ENCODE peak calls at places on chromosomes 3 and 15, in seven cellular contexts. One of them, this sample, is unnamed.

GRCh38 chr15:60970246-60971170 is 258.6 kb downstream of the RORA start:
- DNase-seq in right lobe of liver: no peak
- DNase-seq in colonic mucosa: no peak
- DNase-seq in cardiac muscle cell: no peak
- DNase-seq in thoracic aorta: no peak
- DNase-seq in AG10803: no peak
- DNase-seq in kidney epithelial cell: no peak
- DNase-seq in this sample: no peak

GRCh38 chr3:186599785-186600166 is 13.1 kb upstream of the AHSG start:
- DNase-seq in kidney epithelial cell: no peak
- DNase-seq in cardiac muscle cell: no peak
- DNase-seq in thoracic aorta: no peak
- DNase-seq in AG10803: no peak
- DNase-seq in colonic mucosa: no peak
- DNase-seq in right lobe of liver: no peak
- DNase-seq in this sample: no peak

GRCh38 chr15:41501961-41502786 is 8.5 kb downstream of the ITPKA start:
- DNase-seq in colonic mucosa: no peak
- DNase-seq in cardiac muscle cell: no peak
- DNase-seq in right lobe of liver: no peak
- DNase-seq in kidney epithelial cell: no peak
- DNase-seq in thoracic aorta: no peak
- DNase-seq in AG10803: no peak
- DNase-seq in this sample: no peak

GRCh38 chr3:142165194-142165593 is 15.8 kb upstream of the TFDP2 start:
- DNase-seq in kidney epithelial cell: no peak
- DNase-seq in cardiac muscle cell: no peak
- DNase-seq in right lobe of liver: no peak
- DNase-seq in thoracic aorta: no peak
- DNase-seq in AG10803: no peak
- DNase-seq in colonic mucosa: no peak
- DNase-seq in this sample: no peak

GRCh38 chr3:12292770-12293169 is 3.9 kb downstream of the PPARG start:
- DNase-seq in kidney epithelial cell: no peak
- DNase-seq in cardiac muscle cell: no peak
- DNase-seq in AG10803: no peak
- DNase-seq in colonic mucosa: no peak
- DNase-seq in right lobe of liver: no peak
- DNase-seq in thoracic aorta: no peak
- DNase-seq in this sample: no peak

GRCh38 chr3:53102601-53103147 is 27.6 kb downstream of the RFT1 start:
- DNase-seq in cardiac muscle cell: no peak
- DNase-seq in right lobe of liver: no peak
- DNase-seq in kidney epithelial cell: no peak
- DNase-seq in colonic mucosa: no peak
- DNase-seq in thoracic aorta: no peak
- DNase-seq in AG10803: peak; percentile 10
- DNase-seq in this sample: no peak

GRCh38 chr3:49882182-49882581 is 12.5 kb upstream of the CAMKV start:
- DNase-seq in right lobe of liver: no peak
- DNase-seq in kidney epithelial cell: no peak
- DNase-seq in cardiac muscle cell: no peak
- DNase-seq in AG10803: no peak
- DNase-seq in colonic mucosa: no peak
- DNase-seq in thoracic aorta: no peak
- DNase-seq in this sample: no peak

GRCh38 chr15:22224241-22224671 is 143.9 kb downstream of the OR4M2 start:
- DNase-seq in cardiac muscle cell: no peak
- DNase-seq in kidney epithelial cell: no peak
- DNase-seq in colonic mucosa: no peak
- DNase-seq in AG10803: no peak
- DNase-seq in right lobe of liver: no peak
- DNase-seq in thoracic aorta: no peak
- DNase-seq in this sample: no peak

GRCh38 chr15:58327958-58328357 is 103.8 kb upstream of the LIPC start:
- DNase-seq in colonic mucosa: no peak
- DNase-seq in AG10803: no peak
- DNase-seq in thoracic aorta: no peak
- DNase-seq in kidney epithelial cell: no peak
- DNase-seq in right lobe of liver: no peak
- DNase-seq in cardiac muscle cell: no peak
- DNase-seq in this sample: no peak

GRCh38 chr15:93296786-93297500 is 207.9 kb upstream of the RGMA start:
- DNase-seq in right lobe of liver: no peak
- DNase-seq in thoracic aorta: no peak
- DNase-seq in colonic mucosa: no peak
- DNase-seq in AG10803: no peak
- DNase-seq in kidney epithelial cell: no peak
- DNase-seq in cardiac muscle cell: no peak
- DNase-seq in this sample: no peak

GRCh38 chr3:176951586-176952292 is 245.5 kb downstream of the TBL1XR1 start:
- DNase-seq in AG10803: peak; percentile 27
- DNase-seq in thoracic aorta: no peak
- DNase-seq in kidney epithelial cell: no peak
- DNase-seq in cardiac muscle cell: no peak
- DNase-seq in colonic mucosa: no peak
- DNase-seq in right lobe of liver: no peak
- DNase-seq in this sample: no peak

GRCh38 chr3:167899090-167899489 is 163.6 kb downstream of the SERPINI1 start:
- DNase-seq in AG10803: no peak
- DNase-seq in right lobe of liver: no peak
- DNase-seq in thoracic aorta: no peak
- DNase-seq in colonic mucosa: no peak
- DNase-seq in kidney epithelial cell: no peak
- DNase-seq in cardiac muscle cell: no peak
- DNase-seq in this sample: no peak

GRCh38 chr3:72899349-72899765 is 11.5 kb downstream of the GXYLT2 start:
- DNase-seq in right lobe of liver: no peak
- DNase-seq in thoracic aorta: no peak
- DNase-seq in AG10803: peak; percentile 31
- DNase-seq in kidney epithelial cell: no peak
- DNase-seq in cardiac muscle cell: no peak
- DNase-seq in colonic mucosa: no peak
- DNase-seq in this sample: no peak

GRCh38 chr3:57091471-57091870 is 31.0 kb downstream of the SPATA12 start:
- DNase-seq in right lobe of liver: no peak
- DNase-seq in kidney epithelial cell: no peak
- DNase-seq in AG10803: peak; percentile 78
- DNase-seq in colonic mucosa: no peak
- DNase-seq in thoracic aorta: no peak
- DNase-seq in cardiac muscle cell: peak; percentile 67
- DNase-seq in this sample: no peak

GRCh38 chr3:160280836-160281235 is 55.6 kb downstream of the C3orf80 start:
- DNase-seq in right lobe of liver: no peak
- DNase-seq in colonic mucosa: no peak
- DNase-seq in kidney epithelial cell: no peak
- DNase-seq in thoracic aorta: no peak
- DNase-seq in AG10803: no peak
- DNase-seq in cardiac muscle cell: no peak
- DNase-seq in this sample: no peak

GRCh38 chr3:157128771-157129671 is 30.9 kb downstream of the CCNL1 start:
- DNase-seq in kidney epithelial cell: no peak
- DNase-seq in AG10803: peak; percentile 62
- DNase-seq in thoracic aorta: no peak
- DNase-seq in right lobe of liver: no peak
- DNase-seq in cardiac muscle cell: peak; percentile 81
- DNase-seq in colonic mucosa: peak; percentile 80
- DNase-seq in this sample: peak; percentile 88

GRCh38 chr3:80701349-80701748 is 933.6 kb upstream of the ROBO1 start:
- DNase-seq in cardiac muscle cell: no peak
- DNase-seq in thoracic aorta: no peak
- DNase-seq in AG10803: no peak
- DNase-seq in kidney epithelial cell: no peak
- DNase-seq in colonic mucosa: no peak
- DNase-seq in right lobe of liver: no peak
- DNase-seq in this sample: no peak

GRCh38 chr3:21786454-21786829 is 35.4 kb upstream of the ZNF385D start:
- DNase-seq in right lobe of liver: no peak
- DNase-seq in kidney epithelial cell: no peak
- DNase-seq in cardiac muscle cell: no peak
- DNase-seq in AG10803: no peak
- DNase-seq in colonic mucosa: no peak
- DNase-seq in thoracic aorta: no peak
- DNase-seq in this sample: no peak

GRCh38 chr3:21785765-21786453 is 34.9 kb upstream of the ZNF385D start:
- DNase-seq in colonic mucosa: no peak
- DNase-seq in right lobe of liver: no peak
- DNase-seq in AG10803: no peak
- DNase-seq in cardiac muscle cell: peak; percentile 3
- DNase-seq in kidney epithelial cell: no peak
- DNase-seq in thoracic aorta: no peak
- DNase-seq in this sample: no peak

GRCh38 chr3:21795152-21795837 is 44.3 kb upstream of the ZNF385D start:
- DNase-seq in colonic mucosa: no peak
- DNase-seq in AG10803: peak; percentile 2
- DNase-seq in thoracic aorta: no peak
- DNase-seq in cardiac muscle cell: no peak
- DNase-seq in kidney epithelial cell: no peak
- DNase-seq in right lobe of liver: no peak
- DNase-seq in this sample: no peak

GRCh38 chr3:21783834-21784233 is 32.8 kb upstream of the ZNF385D start:
- DNase-seq in cardiac muscle cell: no peak
- DNase-seq in AG10803: no peak
- DNase-seq in thoracic aorta: no peak
- DNase-seq in colonic mucosa: no peak
- DNase-seq in right lobe of liver: no peak
- DNase-seq in kidney epithelial cell: no peak
- DNase-seq in this sample: no peak

DNA sequence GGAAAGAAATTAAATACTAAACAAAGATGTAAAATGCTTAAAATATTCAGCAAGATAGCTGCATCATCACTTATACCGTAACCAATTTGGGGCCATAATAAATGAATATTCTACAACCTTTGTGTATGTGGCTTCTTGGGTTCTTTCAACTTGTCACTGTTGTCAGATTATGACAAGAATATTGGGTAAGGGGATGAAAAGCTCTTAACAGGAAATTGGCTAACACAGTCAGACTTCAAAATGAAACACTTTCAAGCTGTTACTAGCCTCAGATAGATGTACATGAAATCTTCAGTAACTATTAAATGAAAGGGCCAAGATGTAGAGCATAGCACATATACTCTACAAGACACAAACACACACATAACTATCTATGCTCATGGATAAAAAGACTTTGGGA is 38.7 kb upstream of the ZNF385D start:
- DNase-seq in colonic mucosa: no peak
- DNase-seq in right lobe of liver: no peak
- DNase-seq in kidney epithelial cell: no peak
- DNase-seq in thoracic aorta: no peak
- DNase-seq in cardiac muscle cell: no peak
- DNase-seq in AG10803: no peak
- DNase-seq in this sample: no peak
- TF ChIP-seq CTCF in colonic mucosa: no peak
- TF ChIP-seq CTCF in right lobe of liver: no peak
- TF ChIP-seq CTCF in kidney epithelial cell: no peak
- TF ChIP-seq CTCF in thoracic aorta: no peak
- TF ChIP-seq CTCF in cardiac muscle cell: no peak
- TF ChIP-seq CTCF in AG10803: no peak
- TF ChIP-seq CTCF in this sample: no peak

DNA sequence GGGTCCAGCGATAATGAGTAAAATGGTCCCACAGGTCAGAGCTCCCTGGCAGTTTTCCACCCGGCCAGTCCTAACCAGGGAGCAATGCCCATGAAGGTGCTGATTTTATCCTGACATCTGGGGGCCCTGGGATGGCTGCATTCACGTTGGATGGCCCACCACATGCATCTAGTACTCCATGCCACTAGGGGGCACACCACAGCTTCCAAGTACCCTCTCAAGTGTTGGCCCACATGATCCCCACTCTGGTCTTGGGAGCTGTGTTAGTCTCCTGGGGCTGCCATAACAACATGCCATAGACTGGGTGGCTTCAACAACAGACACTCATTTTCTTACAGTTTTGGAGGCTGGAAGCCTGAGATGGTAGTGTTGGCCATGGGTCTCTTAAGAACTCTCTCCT is 225.5 kb downstream of the SLCO3A1 start:
- DNase-seq in kidney epithelial cell: no peak
- DNase-seq in right lobe of liver: no peak
- DNase-seq in colonic mucosa: no peak
- DNase-seq in thoracic aorta: no peak
- DNase-seq in AG10803: no peak
- DNase-seq in cardiac muscle cell: no peak
- DNase-seq in this sample: no peak
- TF ChIP-seq CTCF in kidney epithelial cell: peak; percentile 34
- TF ChIP-seq CTCF in right lobe of liver: peak; percentile 26
- TF ChIP-seq CTCF in colonic mucosa: peak; percentile 12
- TF ChIP-seq CTCF in thoracic aorta: no peak
- TF ChIP-seq CTCF in AG10803: peak; percentile 30
- TF ChIP-seq CTCF in cardiac muscle cell: peak; percentile 35
- TF ChIP-seq CTCF in this sample: no peak

GRCh38 chr15:79431636-79432344 is at the start of gene MINAR1:
- DNase-seq in thoracic aorta: no peak
- DNase-seq in cardiac muscle cell: peak; percentile 57
- DNase-seq in colonic mucosa: no peak
- DNase-seq in AG10803: peak; percentile 50
- DNase-seq in right lobe of liver: no peak
- DNase-seq in kidney epithelial cell: no peak
- DNase-seq in this sample: peak; percentile 32

GRCh38 chr15:79432345-79433311 is 492 bp downstream of the MINAR1 start:
- DNase-seq in right lobe of liver: no peak
- DNase-seq in AG10803: peak; percentile 13
- DNase-seq in kidney epithelial cell: no peak
- DNase-seq in cardiac muscle cell: peak; percentile 25
- DNase-seq in thoracic aorta: no peak
- DNase-seq in colonic mucosa: no peak
- DNase-seq in this sample: no peak

GRCh38 chr15:79430901-79431635 is 1.1 kb upstream of the MINAR1 start:
- DNase-seq in cardiac muscle cell: peak; percentile 9
- DNase-seq in right lobe of liver: no peak
- DNase-seq in colonic mucosa: no peak
- DNase-seq in kidney epithelial cell: no peak
- DNase-seq in thoracic aorta: no peak
- DNase-seq in AG10803: peak; percentile 3
- DNase-seq in this sample: no peak

GRCh38 chr15:79434361-79434760 is 2.2 kb downstream of the MINAR1 start:
- DNase-seq in kidney epithelial cell: no peak
- DNase-seq in right lobe of liver: no peak
- DNase-seq in AG10803: no peak
- DNase-seq in thoracic aorta: no peak
- DNase-seq in colonic mucosa: no peak
- DNase-seq in cardiac muscle cell: no peak
- DNase-seq in this sample: no peak

DNA sequence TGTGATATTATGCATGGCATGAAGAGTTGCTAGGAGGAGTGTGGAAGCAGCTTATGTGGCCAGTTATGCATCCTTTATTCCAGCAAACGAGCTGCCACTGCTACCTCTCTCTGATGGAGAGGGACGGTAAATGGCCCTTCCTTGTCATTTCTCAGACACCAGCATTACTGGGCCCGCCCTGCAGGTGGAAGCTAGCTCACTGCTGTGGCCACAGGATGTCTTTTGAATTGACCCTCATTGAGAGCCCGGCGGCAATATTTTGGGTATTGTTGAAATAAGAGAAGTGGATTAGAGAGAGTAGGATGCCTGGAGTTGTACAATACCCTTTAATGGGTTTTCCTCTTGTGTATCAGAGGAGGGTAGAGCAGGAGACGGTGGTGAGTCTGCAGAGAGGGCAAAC is 1.5 kb downstream of the MINAR1 start:
- DNase-seq in kidney epithelial cell: no peak
- DNase-seq in right lobe of liver: no peak
- DNase-seq in thoracic aorta: no peak
- DNase-seq in colonic mucosa: no peak
- DNase-seq in AG10803: no peak
- DNase-seq in cardiac muscle cell: no peak
- DNase-seq in this sample: no peak
- TF ChIP-seq CTCF in kidney epithelial cell: no peak
- TF ChIP-seq CTCF in right lobe of liver: no peak
- TF ChIP-seq CTCF in thoracic aorta: no peak
- TF ChIP-seq CTCF in colonic mucosa: no peak
- TF ChIP-seq CTCF in AG10803: no peak
- TF ChIP-seq CTCF in cardiac muscle cell: no peak
- TF ChIP-seq CTCF in this sample: no peak

GRCh38 chr15:64096486-64097431 is 977 bp downstream of the SNX1 start:
- DNase-seq in thoracic aorta: no peak
- DNase-seq in kidney epithelial cell: no peak
- DNase-seq in right lobe of liver: peak; percentile 43
- DNase-seq in cardiac muscle cell: peak; percentile 55
- DNase-seq in colonic mucosa: peak; percentile 41
- DNase-seq in AG10803: peak; percentile 30
- DNase-seq in this sample: peak; percentile 53
- TF ChIP-seq CTCF in thoracic aorta: no peak
- TF ChIP-seq CTCF in kidney epithelial cell: peak; percentile 32
- TF ChIP-seq CTCF in right lobe of liver: peak; percentile 12
- TF ChIP-seq CTCF in cardiac muscle cell: peak; percentile 27
- TF ChIP-seq CTCF in colonic mucosa: no peak
- TF ChIP-seq CTCF in AG10803: peak; percentile 39
- TF ChIP-seq CTCF in this sample: no peak

This sample was measured in thyroid gland.